ENCODE peak calls at places on chromosomes 1 and 21, in five cellular contexts. F, R, C, H and X are unnamed samples.

GRCh38 chr1:185936641-185937040 is 202.4 kb downstream of the HMCN1 start:
- DNase-seq in F (no peak), R (no peak), C (no peak), H (no peak), X (no peak)

GRCh38 chr21:35219719-35220118 is 170.6 kb upstream of the RUNX1 start:
- DNase-seq in F (no peak), R (no peak), C (no peak), H (no peak), X (no peak)

GRCh38 chr1:217076902-217077301 is 353.7 kb upstream of the ESRRG start:
- DNase-seq in F (no peak), R (no peak), C (no peak), H (no peak), X (no peak)

GRCh38 chr1:245124644-245125043 is 30.1 kb upstream of the KIF26B start:
- DNase-seq in F (no peak), R (no peak), C (no peak), H (no peak), X (no peak)

GRCh38 chr1:231590453-231591198 is 36.0 kb upstream of the DISC1 start:
- DNase-seq in F (no peak), R (peak), C (peak), H (no peak), X (no peak)

GRCh38 chr1:186236921-186237320 is 138.1 kb downstream of the TPR start:
- DNase-seq in F (no peak), R (no peak), C (no peak), H (no peak), X (no peak)

GRCh38 chr1:109446236-109446635 is 20.0 kb upstream of the PSMA5 start:
- DNase-seq in F (no peak), R (no peak), C (no peak), H (no peak), X (no peak)

GRCh38 chr1:25503551-25504426 is 39.6 kb upstream of the LDLRAP1 start:
- DNase-seq in F (peak), R (peak), C (peak), H (no peak), X (peak)

GRCh38 chr1:243438815-243439214 is 183.0 kb downstream of the SDCCAG8 start:
- DNase-seq in F (no peak), R (no peak), C (no peak), H (no peak), X (no peak)

GRCh38 chr1:42189931-42190853 is 25.6 kb upstream of the GUCA2A start:
- DNase-seq in F (no peak), R (no peak), C (no peak), H (no peak), X (no peak)

GRCh38 chr1:64470670-64471217 is 815 bp downstream of the CACHD1 start:
- DNase-seq in F (no peak), R (no peak), C (peak), H (no peak), X (peak)

GRCh38 chr1:65174585-65174984 is 26.6 kb downstream of the AK4 start:
- DNase-seq in F (no peak), R (no peak), C (no peak), H (no peak), X (peak)